ENCODE peak calls at places on chromosomes 4 and X, in four cellular contexts. E, R, X and O are unnamed samples.

GRCh38 chr4:24924309-24924781 is 11.5 kb upstream of the CCDC149 start:
- DNase-seq in E (peak), R (no peak), X (no peak), O (no peak)

GRCh38 chr4:29549308-29549707 is 1170.9 kb upstream of the PCDH7 start:
- DNase-seq in E (peak), R (no peak), X (no peak), O (no peak)

GRCh38 chrX:42119076-42119475 is 195.7 kb upstream of the CASK start:
- DNase-seq in E (peak), R (no peak), X (peak), O (peak)

GRCh38 chr4:102519925-102520324 is 18.8 kb downstream of the NFKB1 start:
- DNase-seq in E (no peak), R (no peak), X (no peak), O (no peak)

GRCh38 chr4:103996637-103997036 is 276.9 kb upstream of the TACR3 start:
- DNase-seq in E (peak), R (peak), X (peak), O (peak)

GRCh38 chr4:166091914-166092510 is 219.0 kb downstream of the TLL1 start:
- DNase-seq in E (peak), R (peak), X (peak), O (peak)

GRCh38 chr4:11471613-11472012 is 42.9 kb upstream of the HS3ST1 start:
- DNase-seq in E (no peak), R (no peak), X (no peak), O (no peak)

GRCh38 chr4:164872481-164872880 is 4.5 kb upstream of the APELA start:
- DNase-seq in E (no peak), R (no peak), X (no peak), O (no peak)

GRCh38 chr4:15001248-15001824 is 945 bp upstream of the CPEB2 start:
- DNase-seq in E (peak), R (peak), X (peak), O (peak)

GRCh38 chr4:101019313-101019712 is 328.0 kb downstream of the PPP3CA start:
- DNase-seq in E (no peak), R (no peak), X (no peak), O (no peak)
- TF ChIP-seq EZH2 in E (no peak), R (no peak), X (no peak), O (no peak)

DNA sequence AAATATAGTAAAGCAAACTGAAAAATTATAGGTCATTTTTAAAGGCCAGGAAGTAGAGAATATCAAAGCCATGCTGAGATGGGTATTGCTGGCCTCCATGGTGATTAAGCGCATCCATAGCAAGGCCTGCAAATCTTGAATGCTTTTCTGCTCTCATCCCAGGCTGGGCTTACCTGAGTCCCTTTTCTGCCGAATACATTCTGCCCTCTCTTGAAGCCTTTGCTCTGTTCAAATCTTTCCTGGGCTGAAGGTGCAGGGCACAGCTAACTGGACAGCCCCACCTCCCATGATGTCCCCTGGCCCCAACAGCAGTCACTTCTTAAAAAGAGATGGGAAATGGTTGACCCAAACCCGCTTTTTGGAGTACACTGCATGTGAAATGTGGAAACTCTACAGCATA is 10.1 kb upstream of the EIF1AX start:
- DNase-seq in E (no peak), R (no peak), X (no peak), O (no peak)
- TF ChIP-seq CTCF in E (no peak), R (no peak), X (no peak), O (no peak)

GRCh38 chr4:80036949-80037348 is 36.1 kb downstream of the ANTXR2 start:
- DNase-seq in E (peak), R (no peak), X (no peak), O (peak)
- H3K27ac ChIP-seq in E (peak), R (no peak), X (no peak), O (peak)

GRCh38 chr4:174211611-174212044 is 71.8 kb downstream of the FBXO8 start:
- DNase-seq in E (no peak), R (peak), X (no peak), O (no peak)

GRCh38 chr4:174213734-174214101 is 69.7 kb downstream of the FBXO8 start:
- DNase-seq in E (no peak), R (peak), X (no peak), O (no peak)

GRCh38 chr4:174210952-174211490 is 72.4 kb downstream of the FBXO8 start:
- DNase-seq in E (no peak), R (no peak), X (no peak), O (no peak)

GRCh38 chr4:174210354-174210753 is 73.1 kb downstream of the FBXO8 start:
- DNase-seq in E (no peak), R (peak), X (no peak), O (no peak)

DNA sequence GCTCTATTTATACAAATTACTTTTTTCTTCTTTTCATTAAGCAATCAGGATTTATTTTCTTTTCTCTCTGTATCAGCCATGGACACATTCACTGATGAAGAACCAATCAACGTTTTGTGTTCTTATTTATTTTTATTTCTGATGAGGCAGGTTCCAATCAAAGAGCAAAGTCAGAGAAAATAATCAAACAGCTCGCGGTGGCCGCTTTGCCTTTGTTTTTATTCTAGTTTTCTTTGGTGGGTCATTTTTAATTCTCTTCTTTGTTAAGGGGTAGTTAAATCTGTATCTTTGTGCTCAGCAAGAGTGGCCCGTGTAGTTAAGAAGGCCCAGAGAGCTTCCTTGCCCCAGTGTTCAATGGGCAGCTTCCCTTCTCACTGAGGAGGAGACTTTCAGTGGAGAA is 71.4 kb downstream of the FBXO8 start:
- DNase-seq in E (no peak), R (no peak), X (no peak), O (no peak)
- TF ChIP-seq EZH2 in E (no peak), R (peak), X (no peak), O (no peak)

GRCh38 chrX:155666741-155667140 is 54.0 kb upstream of the TMLHE start:
- DNase-seq in E (no peak), R (no peak), X (no peak), O (no peak)

GRCh38 chrX:155662297-155662696 is 49.5 kb upstream of the TMLHE start:
- DNase-seq in E (no peak), R (peak), X (peak), O (peak)
- TF ChIP-seq CTCF in E (peak), R (peak), X (peak), O (peak)

GRCh38 chr4:6754481-6755087 is 27.9 kb upstream of the KIAA0232 start:
- DNase-seq in E (no peak), R (no peak), X (no peak), O (no peak)
- H3K27ac ChIP-seq in E (no peak), R (no peak), X (peak), O (no peak)

DNA sequence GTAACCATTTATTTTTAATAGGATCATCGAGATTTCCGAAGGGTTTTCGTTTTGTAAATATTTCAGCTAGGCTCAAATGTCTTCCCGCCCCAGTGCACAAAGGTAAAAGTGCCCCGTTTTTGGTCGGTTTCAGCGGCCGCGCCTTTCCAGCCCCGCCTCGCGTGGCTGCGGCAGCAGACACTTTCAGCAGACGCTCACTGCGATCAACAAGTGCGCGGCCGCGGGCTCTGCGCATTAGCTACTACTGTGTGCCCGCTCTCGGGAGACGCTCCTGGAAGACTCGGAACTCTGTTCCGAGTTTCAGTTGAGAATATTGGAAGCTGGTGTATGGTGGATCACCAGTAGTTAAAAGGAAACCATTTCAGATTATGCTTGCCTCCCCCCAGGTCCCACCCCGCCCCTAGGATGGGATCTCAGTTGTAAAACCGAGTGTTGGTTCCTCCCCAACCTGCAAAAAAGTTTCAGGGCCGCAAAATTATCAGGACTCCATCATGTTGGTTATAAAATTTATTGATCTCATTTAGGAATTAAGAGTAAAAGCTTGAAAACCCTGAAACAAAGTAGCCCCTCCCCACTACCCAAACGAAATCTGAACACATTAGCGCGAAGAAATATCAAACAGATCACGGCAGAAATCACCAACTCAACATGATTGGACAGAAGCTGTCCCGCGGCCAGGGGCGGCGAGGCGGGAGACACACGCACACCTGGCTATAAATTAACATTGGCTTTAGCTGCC is 2.2 kb downstream of the SOX3 start:
- DNase-seq in E (no peak), R (peak), X (no peak), O (no peak)
- TF ChIP-seq EZH2 in E (no peak), R (no peak), X (no peak), O (peak)

DNA sequence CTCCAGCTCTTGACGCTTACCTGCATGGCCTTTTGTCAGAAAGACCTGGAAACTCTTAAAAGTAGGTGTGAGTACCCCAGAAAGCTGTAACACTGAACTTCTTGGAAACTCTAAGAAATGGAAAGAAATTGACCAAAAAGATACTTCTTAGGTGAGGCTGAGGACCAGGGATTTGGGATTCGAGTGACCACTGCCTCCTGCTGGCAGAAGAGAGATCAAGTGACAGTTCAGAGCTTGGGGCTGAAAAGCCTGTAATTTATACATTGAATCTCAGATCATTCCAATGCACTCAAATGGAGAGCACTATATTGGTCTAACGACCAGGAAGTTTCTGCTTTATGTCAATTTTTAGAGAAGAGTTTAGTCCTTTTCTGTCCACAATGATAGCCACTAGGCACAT is 204.6 kb downstream of the PDGFRA start:
- DNase-seq in E (no peak), R (peak), X (no peak), O (peak)
- TF ChIP-seq CTCF in E (peak), R (peak), X (peak), O (peak)